ENCODE peak calls at places on chromosomes 11 and 22, in seven cellular contexts. E is nucleus accumbens; O is kidney epithelial cell; K is stimulated activated CD8-positive, alpha-beta memory T cell treated with anti-CD3 and anti-CD28 coated beads, Interleukin-4, amount 100 ng/mL, for 24 hours; D is Calu3; L is HT1080; X is NCI-H510A treated with DMSO at 0.1 percent for 48 hours. A is an unnamed sample.

GRCh38 chr11:72001834-72002591 is 3.3 kb downstream of the IL18BP start:
- DNase-seq in O (no peak), L (no peak), K (no peak), D (no peak), E (no peak), X (no peak), A (no peak)

GRCh38 chr11:46675288-46675851 is 25.0 kb downstream of the ARHGAP1 start:
- DNase-seq in K (no peak), D (no peak), X (no peak), L (peak), E (no peak), O (no peak), A (peak)

GRCh38 chr11:69333149-69333710 is 39.3 kb downstream of the MYEOV start:
- DNase-seq in O (no peak), E (no peak), X (no peak), K (no peak), L (no peak), D (no peak), A (no peak)

GRCh38 chr11:125091247-125091876 is 20.1 kb downstream of the TMEM218 start:
- DNase-seq in K (no peak), O (peak), L (peak), D (no peak), X (peak), E (peak), A (peak)

GRCh38 chr22:33382427-33382826 is 324.2 kb upstream of the SYN3 start:
- DNase-seq in L (no peak), K (no peak), X (no peak), O (no peak), D (no peak), E (no peak), A (no peak)

GRCh38 chr11:114261791-114262190 is 34.4 kb upstream of the NNMT start:
- DNase-seq in X (no peak), K (no peak), L (no peak), E (no peak), D (no peak), O (no peak), A (no peak)

GRCh38 chr11:58330861-58331260 is 28.0 kb downstream of the OR5B17 start:
- DNase-seq in O (no peak), D (no peak), L (no peak), X (no peak), E (no peak), K (no peak), A (peak)

GRCh38 chr22:24402460-24403192 is 24.8 kb upstream of the ADORA2A start:
- DNase-seq in X (no peak), O (peak), K (no peak), L (peak), E (no peak), D (peak), A (peak)

GRCh38 chr22:31160328-31160978 is 471 bp downstream of the RNF185 start:
- DNase-seq in K (no peak), O (no peak), D (no peak), E (no peak), X (no peak), L (no peak), A (peak)

GRCh38 chr22:21606775-21607174 is 23.0 kb downstream of the YDJC start:
- DNase-seq in O (peak), X (no peak), E (no peak), D (no peak), K (no peak), L (no peak), A (no peak)

GRCh38 chr22:47038206-47038835 is 275.9 kb downstream of the TBC1D22A start:
- DNase-seq in O (no peak), X (no peak), K (no peak), E (no peak), D (no peak), L (no peak), A (peak)

GRCh38 chr11:59263225-59263894 is 50.6 kb upstream of the MPEG1 start:
- DNase-seq in L (no peak), E (no peak), D (peak), O (no peak), K (no peak), X (no peak), A (no peak)

GRCh38 chr11:86458294-86459001 is 83.8 kb downstream of the CCDC81 start:
- DNase-seq in E (no peak), K (no peak), O (no peak), L (no peak), X (no peak), D (no peak), A (no peak)

GRCh38 chr11:91067666-91068065 is 844.8 kb upstream of the CHORDC1 start:
- DNase-seq in E (no peak), D (no peak), O (no peak), L (no peak), K (no peak), X (no peak), A (no peak)

GRCh38 chr11:46361283-46362145 is 14.3 kb downstream of the DGKZ start:
- DNase-seq in K (peak), D (no peak), O (no peak), X (peak), L (no peak), E (peak), A (peak)

GRCh38 chr11:131912127-131912526 is 541.7 kb downstream of the NTM start:
- DNase-seq in O (no peak), X (no peak), D (no peak), K (no peak), E (no peak), L (peak), A (peak)

GRCh38 chr11:3037041-3037944 is 19.9 kb downstream of the CARS1 start:
- DNase-seq in K (no peak), E (peak), X (peak), L (peak), O (no peak), D (peak), A (peak)

GRCh38 chr11:23021287-23021863 is 161.1 kb upstream of the CCDC179 start:
- DNase-seq in X (peak), O (no peak), D (peak), E (no peak), K (no peak), L (peak), A (peak)

GRCh38 chr11:1224491-1225385 is 1.9 kb downstream of the MUC5B start:
- DNase-seq in O (no peak), L (no peak), E (no peak), D (no peak), K (no peak), X (no peak), A (no peak)

GRCh38 chr11:20112291-20113146 is 47.8 kb downstream of the DBX1 start:
- DNase-seq in E (peak), D (peak), X (no peak), K (peak), O (peak), L (peak), A (peak)

GRCh38 chr22:42841444-42841843 is 15.6 kb downstream of the ARFGAP3 start:
- DNase-seq in L (no peak), D (no peak), E (no peak), K (no peak), X (no peak), O (no peak), A (peak)

GRCh38 chr11:117198613-117199012 is 557 bp upstream of the TAGLN start:
- DNase-seq in O (no peak), D (no peak), E (no peak), L (no peak), K (no peak), X (no peak), A (no peak)

GRCh38 chr11:126680109-126680508 is 320.5 kb downstream of the KIRREL3 start:
- DNase-seq in D (no peak), X (no peak), L (no peak), K (no peak), E (no peak), O (no peak), A (peak)

GRCh38 chr22:21643533-21644357 is 1.6 kb downstream of the SDF2L1 start:
- DNase-seq in O (no peak), E (no peak), D (no peak), K (no peak), X (no peak), L (no peak), A (no peak)

GRCh38 chr11:70066628-70067027 is 11.5 kb upstream of the ANO1 start:
- DNase-seq in D (no peak), L (no peak), E (no peak), X (no peak), O (no peak), K (no peak), A (no peak)

GRCh38 chr11:84673753-84674152 is 953.4 kb downstream of the DLG2 start:
- DNase-seq in K (no peak), O (peak), E (no peak), X (no peak), L (no peak), D (no peak), A (peak)

GRCh38 chr22:22460635-22461034 is 47.9 kb downstream of the ZNF280B start:
- DNase-seq in E (no peak), L (no peak), O (no peak), X (no peak), D (no peak), K (no peak), A (no peak)

GRCh38 chr11:72613977-72614376 is 60.2 kb downstream of the PDE2A start:
- DNase-seq in L (no peak), E (no peak), D (no peak), K (no peak), X (no peak), O (no peak), A (no peak)

GRCh38 chr11:112453601-112454577 is 193.2 kb upstream of the PLET1 start:
- DNase-seq in X (peak), O (no peak), D (peak), E (no peak), K (peak), L (peak), A (peak)

GRCh38 chr22:30321461-30321860 is 5.3 kb downstream of the TBC1D10A start:
- DNase-seq in L (no peak), O (no peak), E (no peak), K (no peak), X (no peak), D (no peak), A (no peak)

GRCh38 chr11:60887531-60887930 is 18.9 kb downstream of the PRPF19 start:
- DNase-seq in D (peak), X (peak), E (no peak), O (no peak), L (peak), K (no peak), A (peak)

GRCh38 chr11:92556435-92556834 is 331.8 kb downstream of the FAT3 start:
- DNase-seq in D (peak), E (no peak), X (no peak), K (no peak), L (peak), O (peak), A (peak)

GRCh38 chr11:34303028-34303427 is 54.8 kb downstream of the ABTB2 start:
- DNase-seq in O (no peak), L (peak), X (no peak), E (no peak), D (no peak), K (no peak), A (peak)